ENCODE peak calls at places on chromosomes 5 and 9, in ten cellular contexts. One of them, this sample, is unnamed.

GRCh38 chr5:17012289-17012688 is 76.2 kb upstream of the MYO10 start:
- DNase-seq in breast epithelium: no peak
- DNase-seq in epithelial cell of esophagus: peak; percentile 76
- DNase-seq in uterus: no peak
- DNase-seq in fibroblast of the aortic adventitia: peak; percentile 42
- DNase-seq in WERI-Rb-1: no peak
- DNase-seq in neural progenitor cell: no peak
- DNase-seq in osteocyte: no peak
- DNase-seq in PC-3: peak; percentile 98
- DNase-seq in GM12865: no peak
- DNase-seq in this sample: no peak

GRCh38 chr5:169974121-169974770 is 6.0 kb downstream of the INSYN2B start:
- DNase-seq in breast epithelium: no peak
- DNase-seq in uterus: no peak
- DNase-seq in fibroblast of the aortic adventitia: no peak
- DNase-seq in WERI-Rb-1: no peak
- DNase-seq in osteocyte: no peak
- DNase-seq in epithelial cell of esophagus: no peak
- DNase-seq in GM12865: no peak
- DNase-seq in neural progenitor cell: no peak
- DNase-seq in PC-3: no peak
- DNase-seq in this sample: no peak

GRCh38 chr5:170151105-170151831 is 45.6 kb downstream of the FOXI1 start:
- DNase-seq in epithelial cell of esophagus: peak; percentile 91
- DNase-seq in uterus: no peak
- DNase-seq in fibroblast of the aortic adventitia: peak; percentile 93
- DNase-seq in GM12865: peak; percentile 70
- DNase-seq in PC-3: peak; percentile 84
- DNase-seq in breast epithelium: peak; percentile 93
- DNase-seq in WERI-Rb-1: no peak
- DNase-seq in osteocyte: no peak
- DNase-seq in neural progenitor cell: no peak
- DNase-seq in this sample: peak; percentile 55

GRCh38 chr9:974993-975739 is 1.3 kb upstream of the DMRT3 start:
- DNase-seq in PC-3: no peak
- DNase-seq in osteocyte: peak; percentile 71
- DNase-seq in uterus: no peak
- DNase-seq in breast epithelium: no peak
- DNase-seq in epithelial cell of esophagus: no peak
- DNase-seq in fibroblast of the aortic adventitia: no peak
- DNase-seq in neural progenitor cell: peak; percentile 63
- DNase-seq in WERI-Rb-1: no peak
- DNase-seq in GM12865: no peak
- DNase-seq in this sample: no peak

GRCh38 chr5:133698646-133699526 is 86.5 kb upstream of the FSTL4 start:
- DNase-seq in WERI-Rb-1: no peak
- DNase-seq in PC-3: no peak
- DNase-seq in uterus: no peak
- DNase-seq in fibroblast of the aortic adventitia: no peak
- DNase-seq in osteocyte: no peak
- DNase-seq in GM12865: peak; percentile 79
- DNase-seq in breast epithelium: no peak
- DNase-seq in epithelial cell of esophagus: no peak
- DNase-seq in neural progenitor cell: no peak
- DNase-seq in this sample: peak; percentile 51

GRCh38 chr5:32083981-32084430 is 90.1 kb downstream of the GOLPH3 start:
- DNase-seq in WERI-Rb-1: no peak
- DNase-seq in GM12865: no peak
- DNase-seq in osteocyte: no peak
- DNase-seq in neural progenitor cell: no peak
- DNase-seq in fibroblast of the aortic adventitia: no peak
- DNase-seq in epithelial cell of esophagus: no peak
- DNase-seq in PC-3: no peak
- DNase-seq in uterus: no peak
- DNase-seq in breast epithelium: no peak
- DNase-seq in this sample: no peak

GRCh38 chr5:7745882-7746735 is 104.8 kb downstream of the CFAP90 start:
- DNase-seq in WERI-Rb-1: peak; percentile 90
- DNase-seq in uterus: peak; percentile 69
- DNase-seq in neural progenitor cell: peak; percentile 88
- DNase-seq in epithelial cell of esophagus: peak; percentile 78
- DNase-seq in GM12865: peak; percentile 69
- DNase-seq in fibroblast of the aortic adventitia: peak; percentile 79
- DNase-seq in breast epithelium: peak; percentile 47
- DNase-seq in PC-3: peak; percentile 84
- DNase-seq in osteocyte: no peak
- DNase-seq in this sample: peak; percentile 40

GRCh38 chr9:19113964-19114679 is 11.4 kb upstream of the HAUS6 start:
- DNase-seq in uterus: no peak
- DNase-seq in WERI-Rb-1: peak; percentile 21
- DNase-seq in fibroblast of the aortic adventitia: no peak
- DNase-seq in GM12865: no peak
- DNase-seq in breast epithelium: no peak
- DNase-seq in epithelial cell of esophagus: no peak
- DNase-seq in PC-3: no peak
- DNase-seq in neural progenitor cell: no peak
- DNase-seq in osteocyte: peak; percentile 27
- DNase-seq in this sample: no peak

GRCh38 chr5:87499478-87500410 is 87.0 kb upstream of the CCNH start:
- DNase-seq in PC-3: peak; percentile 71
- DNase-seq in osteocyte: no peak
- DNase-seq in fibroblast of the aortic adventitia: no peak
- DNase-seq in uterus: no peak
- DNase-seq in GM12865: no peak
- DNase-seq in WERI-Rb-1: no peak
- DNase-seq in epithelial cell of esophagus: peak; percentile 64
- DNase-seq in breast epithelium: no peak
- DNase-seq in neural progenitor cell: no peak
- DNase-seq in this sample: no peak

GRCh38 chr5:27328480-27328879 is 290.1 kb upstream of the CDH9 start:
- DNase-seq in epithelial cell of esophagus: peak; percentile 91
- DNase-seq in breast epithelium: no peak
- DNase-seq in neural progenitor cell: no peak
- DNase-seq in osteocyte: no peak
- DNase-seq in PC-3: peak; percentile 75
- DNase-seq in fibroblast of the aortic adventitia: peak; percentile 81
- DNase-seq in WERI-Rb-1: no peak
- DNase-seq in uterus: no peak
- DNase-seq in GM12865: no peak
- DNase-seq in this sample: no peak

GRCh38 chr5:119016125-119016774 is 27.9 kb upstream of the DTWD2 start:
- DNase-seq in neural progenitor cell: no peak
- DNase-seq in osteocyte: no peak
- DNase-seq in fibroblast of the aortic adventitia: no peak
- DNase-seq in WERI-Rb-1: no peak
- DNase-seq in uterus: no peak
- DNase-seq in GM12865: peak; percentile 58
- DNase-seq in PC-3: no peak
- DNase-seq in breast epithelium: no peak
- DNase-seq in epithelial cell of esophagus: no peak
- DNase-seq in this sample: peak; percentile 30

GRCh38 chr5:63959177-63959982 is 2.9 kb downstream of the HTR1A start:
- DNase-seq in breast epithelium: no peak
- DNase-seq in PC-3: peak; percentile 8
- DNase-seq in epithelial cell of esophagus: peak; percentile 75
- DNase-seq in fibroblast of the aortic adventitia: no peak
- DNase-seq in neural progenitor cell: peak; percentile 94
- DNase-seq in GM12865: no peak
- DNase-seq in uterus: no peak
- DNase-seq in osteocyte: no peak
- DNase-seq in WERI-Rb-1: peak; percentile 92
- DNase-seq in this sample: peak; percentile 5

GRCh38 chr5:107806271-107806670 is 135.5 kb upstream of the EFNA5 start:
- DNase-seq in WERI-Rb-1: peak; percentile 74
- DNase-seq in fibroblast of the aortic adventitia: no peak
- DNase-seq in GM12865: no peak
- DNase-seq in breast epithelium: no peak
- DNase-seq in PC-3: no peak
- DNase-seq in osteocyte: no peak
- DNase-seq in epithelial cell of esophagus: no peak
- DNase-seq in neural progenitor cell: peak; percentile 61
- DNase-seq in uterus: no peak
- DNase-seq in this sample: no peak

GRCh38 chr9:91844656-91845291 is 105.3 kb downstream of the ROR2 start:
- DNase-seq in fibroblast of the aortic adventitia: no peak
- DNase-seq in neural progenitor cell: no peak
- DNase-seq in WERI-Rb-1: peak; percentile 41
- DNase-seq in osteocyte: peak; percentile 57
- DNase-seq in uterus: no peak
- DNase-seq in PC-3: no peak
- DNase-seq in epithelial cell of esophagus: no peak
- DNase-seq in breast epithelium: no peak
- DNase-seq in GM12865: no peak
- DNase-seq in this sample: no peak

GRCh38 chr9:15149450-15149849 is 157.6 kb downstream of the TTC39B start:
- DNase-seq in osteocyte: no peak
- DNase-seq in neural progenitor cell: no peak
- DNase-seq in breast epithelium: no peak
- DNase-seq in fibroblast of the aortic adventitia: peak; percentile 45
- DNase-seq in GM12865: no peak
- DNase-seq in uterus: no peak
- DNase-seq in WERI-Rb-1: no peak
- DNase-seq in epithelial cell of esophagus: no peak
- DNase-seq in PC-3: no peak
- DNase-seq in this sample: no peak

DNA sequence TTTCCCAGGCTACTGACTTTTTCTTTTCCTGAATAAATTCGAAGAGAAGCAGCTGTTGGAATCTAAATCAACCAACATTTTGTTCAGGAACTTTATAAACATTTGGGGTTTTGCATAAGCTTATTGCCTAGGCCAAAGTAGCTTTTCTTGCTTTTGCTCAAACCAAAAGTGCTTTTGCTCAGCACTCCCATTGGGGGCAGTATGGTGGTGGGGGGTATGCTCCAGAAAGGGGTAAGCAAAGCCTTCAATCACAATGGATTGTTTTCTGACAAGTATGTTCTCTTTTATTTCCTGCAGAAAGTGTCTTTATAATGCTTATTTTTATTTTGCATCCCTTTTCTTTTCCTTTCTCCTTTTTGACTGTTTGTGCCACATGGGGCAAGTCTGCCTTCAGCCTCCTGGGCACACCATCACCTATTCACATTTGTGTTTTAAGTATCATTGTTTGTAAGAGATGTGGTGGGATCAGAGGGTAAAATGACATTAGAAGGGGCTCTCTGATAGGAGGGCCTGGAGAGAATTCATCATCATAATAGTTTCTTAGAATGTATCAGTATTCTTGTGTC is 86.0 kb downstream of the PRDM6 start:
- DNase-seq in osteocyte: no peak
- DNase-seq in epithelial cell of esophagus: no peak
- DNase-seq in PC-3: no peak
- DNase-seq in breast epithelium: no peak
- DNase-seq in uterus: no peak
- DNase-seq in WERI-Rb-1: no peak
- DNase-seq in neural progenitor cell: peak; percentile 18
- DNase-seq in fibroblast of the aortic adventitia: no peak
- DNase-seq in GM12865: no peak
- DNase-seq in this sample: no peak
- TF ChIP-seq CTCF in osteocyte: no peak
- TF ChIP-seq CTCF in epithelial cell of esophagus: no peak
- TF ChIP-seq CTCF in PC-3: no peak
- TF ChIP-seq CTCF in breast epithelium: no peak
- TF ChIP-seq CTCF in uterus: no peak
- TF ChIP-seq CTCF in WERI-Rb-1: no peak
- TF ChIP-seq CTCF in neural progenitor cell: peak; percentile 40
- TF ChIP-seq CTCF in fibroblast of the aortic adventitia: no peak
- TF ChIP-seq CTCF in GM12865: no peak
- TF ChIP-seq CTCF in this sample: no peak

GRCh38 chr9:124770359-124771020 is 621 bp downstream of the NR6A1 start:
- DNase-seq in GM12865: peak; percentile 71
- DNase-seq in PC-3: no peak
- DNase-seq in uterus: no peak
- DNase-seq in breast epithelium: no peak
- DNase-seq in neural progenitor cell: peak; percentile 78
- DNase-seq in epithelial cell of esophagus: no peak
- DNase-seq in osteocyte: peak; percentile 70
- DNase-seq in fibroblast of the aortic adventitia: no peak
- DNase-seq in WERI-Rb-1: peak; percentile 88
- DNase-seq in this sample: peak; percentile 70

GRCh38 chr9:124773473-124774130 is 2.5 kb upstream of the NR6A1 start:
- DNase-seq in breast epithelium: no peak
- DNase-seq in fibroblast of the aortic adventitia: no peak
- DNase-seq in GM12865: peak; percentile 66
- DNase-seq in uterus: no peak
- DNase-seq in epithelial cell of esophagus: no peak
- DNase-seq in osteocyte: no peak
- DNase-seq in neural progenitor cell: no peak
- DNase-seq in PC-3: no peak
- DNase-seq in WERI-Rb-1: no peak
- DNase-seq in this sample: no peak

GRCh38 chr9:124769451-124770358 is 1.4 kb downstream of the NR6A1 start:
- DNase-seq in osteocyte: peak; percentile 82
- DNase-seq in breast epithelium: no peak
- DNase-seq in fibroblast of the aortic adventitia: no peak
- DNase-seq in epithelial cell of esophagus: no peak
- DNase-seq in neural progenitor cell: peak; percentile 67
- DNase-seq in WERI-Rb-1: peak; percentile 46
- DNase-seq in GM12865: no peak
- DNase-seq in uterus: no peak
- DNase-seq in PC-3: peak; percentile 30
- DNase-seq in this sample: no peak

GRCh38 chr9:124771867-124772621 is 933 bp upstream of the NR6A1 start:
- DNase-seq in epithelial cell of esophagus: peak; percentile 71
- DNase-seq in breast epithelium: peak; percentile 50
- DNase-seq in osteocyte: peak; percentile 93
- DNase-seq in neural progenitor cell: peak; percentile 93
- DNase-seq in WERI-Rb-1: peak; percentile 89
- DNase-seq in fibroblast of the aortic adventitia: peak; percentile 75
- DNase-seq in GM12865: peak; percentile 62
- DNase-seq in uterus: peak; percentile 63
- DNase-seq in PC-3: peak; percentile 73
- DNase-seq in this sample: peak; percentile 58

GRCh38 chr9:124771021-124771866 is at the start of gene NR6A1:
- DNase-seq in uterus: peak; percentile 94
- DNase-seq in fibroblast of the aortic adventitia: peak; percentile 96
- DNase-seq in PC-3: peak; percentile 94
- DNase-seq in epithelial cell of esophagus: peak; percentile 98
- DNase-seq in GM12865: peak; percentile 97
- DNase-seq in WERI-Rb-1: peak; percentile 99
- DNase-seq in neural progenitor cell: peak; percentile 99
- DNase-seq in osteocyte: peak; percentile 98
- DNase-seq in breast epithelium: peak; percentile 95
- DNase-seq in this sample: peak; percentile 97
- TF ChIP-seq CTCF in uterus: peak; percentile 46
- TF ChIP-seq CTCF in fibroblast of the aortic adventitia: no peak
- TF ChIP-seq CTCF in PC-3: peak; percentile 24
- TF ChIP-seq CTCF in epithelial cell of esophagus: no peak
- TF ChIP-seq CTCF in GM12865: peak; percentile 37
- TF ChIP-seq CTCF in WERI-Rb-1: no peak
- TF ChIP-seq CTCF in neural progenitor cell: peak; percentile 29
- TF ChIP-seq CTCF in osteocyte: peak; percentile 40
- TF ChIP-seq CTCF in breast epithelium: no peak
- TF ChIP-seq CTCF in this sample: no peak

GRCh38 chr5:150655221-150655620 is 5.8 kb upstream of the MYOZ3 start:
- DNase-seq in fibroblast of the aortic adventitia: no peak
- DNase-seq in osteocyte: no peak
- DNase-seq in PC-3: no peak
- DNase-seq in GM12865: no peak
- DNase-seq in epithelial cell of esophagus: no peak
- DNase-seq in neural progenitor cell: no peak
- DNase-seq in WERI-Rb-1: no peak
- DNase-seq in uterus: no peak
- DNase-seq in breast epithelium: no peak
- DNase-seq in this sample: no peak
- TF ChIP-seq CTCF in fibroblast of the aortic adventitia: no peak
- TF ChIP-seq CTCF in osteocyte: no peak
- TF ChIP-seq CTCF in PC-3: no peak
- TF ChIP-seq CTCF in GM12865: no peak
- TF ChIP-seq CTCF in epithelial cell of esophagus: no peak
- TF ChIP-seq CTCF in neural progenitor cell: no peak
- TF ChIP-seq CTCF in WERI-Rb-1: no peak
- TF ChIP-seq CTCF in uterus: no peak
- TF ChIP-seq CTCF in breast epithelium: no peak
- TF ChIP-seq CTCF in this sample: no peak

GRCh38 chr9:130167927-130168326 is 4.3 kb upstream of the NCS1 start:
- DNase-seq in uterus: no peak
- DNase-seq in fibroblast of the aortic adventitia: no peak
- DNase-seq in GM12865: no peak
- DNase-seq in PC-3: no peak
- DNase-seq in neural progenitor cell: no peak
- DNase-seq in WERI-Rb-1: peak; percentile 37
- DNase-seq in osteocyte: no peak
- DNase-seq in epithelial cell of esophagus: peak; percentile 41
- DNase-seq in breast epithelium: no peak
- DNase-seq in this sample: no peak
- TF ChIP-seq CTCF in uterus: no peak
- TF ChIP-seq CTCF in fibroblast of the aortic adventitia: no peak
- TF ChIP-seq CTCF in GM12865: no peak
- TF ChIP-seq CTCF in PC-3: no peak
- TF ChIP-seq CTCF in neural progenitor cell: peak; percentile 12
- TF ChIP-seq CTCF in WERI-Rb-1: peak; percentile 55
- TF ChIP-seq CTCF in osteocyte: no peak
- TF ChIP-seq CTCF in epithelial cell of esophagus: no peak
- TF ChIP-seq CTCF in breast epithelium: no peak
- TF ChIP-seq CTCF in this sample: no peak